ENCODE peak calls at places on chromosome 20, in five cellular contexts. K is coronary artery, L is natural killer cell, O is GM20000, H is neural crest cell. D is an unnamed sample.
A peak's percentile ranks its signal among the peaks of the same experiment; 100 is the strongest.

GRCh38 chr20:48142258-48142657 is 357.0 kb upstream of the SULF2 start:
- DNase-seq in O (no peak), L (no peak), H (no peak), K (no peak), D (no peak)

GRCh38 chr20:5670874-5671273 is 79.3 kb upstream of the SHLD1 start:
- DNase-seq in O (no peak), H (no peak), L (no peak), K (no peak), D (no peak)

GRCh38 chr20:49308875-49309274 is 31.0 kb upstream of the ZNFX1 start:
- DNase-seq in L (no peak), H (no peak), K (no peak), O (no peak), D (no peak)

GRCh38 chr20:28616354-28616753 is 2641.1 kb upstream of the DEFB115 start:
- DNase-seq in K (no peak), L (no peak), O (no peak), H (no peak), D (no peak)

GRCh38 chr20:62501801-62502495 is 26.2 kb upstream of the GATA5 start:
- DNase-seq in O (peak; percentile 78), L (no peak), K (no peak), H (no peak), D (no peak)

GRCh38 chr20:1033751-1034419 is 31.8 kb upstream of the RSPO4 start:
- DNase-seq in H (no peak), K (no peak), O (no peak), L (no peak), D (no peak)

GRCh38 chr20:49501917-49502316 is 19.4 kb upstream of the KCNB1 start:
- DNase-seq in O (no peak), K (no peak), H (no peak), L (no peak), D (no peak)

GRCh38 chr20:63054103-63054474 is 47.3 kb upstream of the BHLHE23 start:
- DNase-seq in H (no peak), K (no peak), O (no peak), L (no peak), D (no peak)

GRCh38 chr20:48146303-48146702 is 361.0 kb upstream of the SULF2 start:
- DNase-seq in H (no peak), O (no peak), K (no peak), L (no peak), D (no peak)

GRCh38 chr20:44648579-44648978 is 2.9 kb downstream of the ADA start:
- DNase-seq in H (no peak), K (no peak), L (no peak), O (no peak), D (no peak)

GRCh38 chr20:20768202-20768815 is 55.9 kb upstream of the RALGAPA2 start:
- DNase-seq in H (no peak), L (no peak), O (no peak), K (no peak), D (no peak)

GRCh38 chr20:48157970-48158369 is 372.7 kb upstream of the SULF2 start:
- DNase-seq in O (no peak), K (no peak), H (no peak), L (no peak), D (no peak)

GRCh38 chr20:8431538-8432434 is 299.7 kb downstream of the PLCB1 start:
- DNase-seq in L (no peak), H (no peak), O (no peak), K (no peak), D (no peak)

GRCh38 chr20:39294137-39294725 is 332.1 kb downstream of the DHX35 start:
- DNase-seq in L (no peak), H (no peak), K (no peak), O (no peak), D (no peak)

GRCh38 chr20:32945710-32946221 is 58.5 kb downstream of the SUN5 start:
- DNase-seq in L (no peak), O (peak; percentile 38), K (no peak), H (no peak), D (no peak)
- TF ChIP-seq CTCF in L (no peak), O (peak; percentile 21), K (no peak), H (peak; percentile 74), D (peak; percentile 63)

GRCh38 chr20:2693996-2694471 is 1.5 kb downstream of the EBF4 start:
- DNase-seq in L (no peak), H (no peak), K (no peak), O (no peak), D (no peak)
- TF ChIP-seq CTCF in L (no peak), H (no peak), K (no peak), O (no peak), D (no peak)

GRCh38 chr20:34829191-34829590 is 3.7 kb upstream of the NCOA6 start:
- DNase-seq in H (no peak), L (no peak), O (no peak), K (no peak), D (no peak)
- TF ChIP-seq CTCF in H (no peak), L (no peak), O (no peak), K (no peak), D (peak; percentile 9)

DNA sequence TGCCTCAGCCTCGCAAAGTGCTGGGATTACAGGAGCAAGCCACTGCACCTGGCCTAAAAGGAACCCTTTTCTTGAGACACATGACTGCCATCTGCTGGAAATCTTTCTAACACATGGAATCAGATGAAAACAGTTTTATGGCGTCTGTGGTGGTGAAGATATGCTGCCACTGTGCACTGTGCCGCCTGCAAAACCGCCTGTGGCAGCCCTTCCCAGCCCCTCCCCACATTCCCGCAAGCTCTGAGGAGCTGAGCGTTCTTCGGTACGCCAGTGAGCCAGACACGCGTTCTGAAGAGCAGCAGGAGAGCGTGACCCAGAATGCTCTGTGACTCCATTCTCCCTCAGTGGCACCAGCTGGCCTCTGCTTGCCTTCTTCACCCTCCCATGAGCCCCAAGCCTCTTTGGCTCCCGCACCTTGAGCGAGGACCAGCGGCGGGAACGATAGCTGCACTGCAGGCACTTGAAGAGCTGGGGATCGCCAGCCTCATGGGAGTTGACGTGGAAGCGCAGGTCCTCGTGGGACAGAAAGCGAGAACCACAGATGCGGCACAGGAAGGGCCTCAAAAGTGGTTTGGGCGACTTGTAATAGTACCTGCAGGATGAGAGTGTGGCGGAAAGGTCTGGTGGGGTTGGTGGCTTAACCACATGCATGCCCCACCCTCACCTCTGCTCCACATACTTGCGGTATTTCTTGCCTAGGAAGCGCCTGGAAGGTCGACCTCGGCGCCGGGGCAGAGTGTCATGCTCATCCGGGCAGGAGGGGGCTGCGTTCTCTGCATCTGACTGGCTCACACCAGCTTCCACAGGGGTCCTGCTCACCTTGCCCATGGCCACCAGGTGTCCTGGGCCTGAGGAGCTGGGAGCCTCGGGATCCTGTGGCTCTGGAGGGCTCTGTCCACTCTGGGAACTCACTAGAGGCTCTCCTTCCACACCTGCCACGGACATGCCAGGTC is 8.7 kb downstream of the ZNF335 start:
- DNase-seq in H (no peak), K (no peak), O (no peak), L (no peak), D (no peak)
- TF ChIP-seq CTCF in H (peak; percentile 58), K (no peak), O (no peak), L (peak; percentile 43), D (peak; percentile 46)

DNA sequence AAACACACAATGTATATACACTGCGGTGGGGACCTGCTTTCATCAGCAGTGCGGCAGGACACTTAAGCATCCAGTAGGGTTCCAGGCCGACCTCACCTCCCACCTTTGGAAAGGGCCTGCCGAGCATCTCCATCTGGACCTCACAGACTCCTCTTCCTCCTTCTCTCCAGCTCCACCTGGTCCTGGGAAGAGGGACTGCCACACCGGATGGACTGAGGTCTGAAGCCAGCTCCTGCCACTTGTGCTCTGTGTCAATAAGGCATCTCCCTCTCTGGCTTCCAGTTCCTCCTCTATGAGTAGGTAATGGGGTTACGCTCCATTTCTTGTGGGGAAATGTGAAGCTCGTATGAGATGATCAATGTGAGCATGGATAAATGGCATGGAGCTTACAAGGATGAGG is 19.1 kb upstream of the NNAT start:
- DNase-seq in H (no peak), O (no peak), K (no peak), L (no peak), D (no peak)
- TF ChIP-seq CTCF in H (no peak), O (no peak), K (no peak), L (no peak), D (no peak)

GRCh38 chr20:35715611-35716010 is 16.4 kb downstream of the ROMO1 start:
- DNase-seq in O (no peak), L (no peak), H (no peak), K (no peak), D (no peak)
- TF ChIP-seq CTCF in O (no peak), L (no peak), H (no peak), K (no peak), D (no peak)

DNA sequence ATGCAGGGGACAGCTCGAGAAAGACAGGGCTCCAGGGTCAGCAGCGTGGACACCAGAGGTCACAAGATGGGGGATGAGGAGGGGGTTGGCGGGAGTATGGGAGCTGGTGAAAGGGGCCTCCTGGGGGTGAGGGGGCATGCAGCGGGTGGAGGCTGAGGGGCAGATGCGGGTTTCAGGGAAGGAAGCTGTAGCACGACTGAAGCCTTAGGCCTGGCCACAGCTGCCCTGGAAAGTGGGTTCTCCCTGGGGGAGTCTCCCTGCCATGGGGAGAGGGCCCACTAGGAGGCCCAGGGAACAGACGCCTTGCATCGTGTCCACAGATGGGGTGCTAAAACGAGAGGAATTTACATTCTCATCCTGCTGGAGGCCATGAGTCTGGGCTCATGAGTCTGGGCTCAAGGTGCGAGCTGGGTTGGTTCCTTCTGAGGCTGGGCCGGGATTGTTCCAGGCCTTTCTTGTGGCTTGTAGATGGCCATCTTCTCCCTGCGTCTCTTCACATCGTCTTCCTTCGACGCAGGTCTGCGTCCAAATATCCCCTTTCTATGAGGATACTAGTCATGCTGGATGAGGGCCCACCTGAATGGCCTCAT is 18.0 kb downstream of the APCDD1L start:
- DNase-seq in O (no peak), H (no peak), L (no peak), K (no peak), D (no peak)
- TF ChIP-seq CTCF in O (no peak), H (no peak), L (no peak), K (no peak), D (no peak)

GRCh38 chr20:33576432-33576883 is 85.7 kb upstream of the C20orf144 start:
- DNase-seq in O (no peak), H (no peak), K (no peak), L (no peak), D (no peak)
- TF ChIP-seq CTCF in O (no peak), H (no peak), K (no peak), L (no peak), D (no peak)

GRCh38 chr20:25003002-25003401 is 10.5 kb upstream of the APMAP start:
- DNase-seq in H (no peak), L (no peak), K (no peak), O (no peak), D (no peak)

GRCh38 chr20:24998121-24998520 is 5.6 kb upstream of the APMAP start:
- DNase-seq in H (no peak), L (peak; percentile 9), K (peak; percentile 45), O (no peak), D (no peak)

GRCh38 chr20:24999568-24999967 is 7.0 kb upstream of the APMAP start:
- DNase-seq in H (no peak), O (no peak), K (peak; percentile 47), L (no peak), D (no peak)

GRCh38 chr20:24998631-24999445 is 6.3 kb upstream of the APMAP start:
- DNase-seq in K (peak; percentile 66), O (no peak), L (peak; percentile 3), H (no peak), D (no peak)

GRCh38 chr20:25000268-25000801 is 7.8 kb upstream of the APMAP start:
- DNase-seq in O (no peak), K (no peak), H (no peak), L (no peak), D (no peak)
- TF ChIP-seq CTCF in O (no peak), K (no peak), H (no peak), L (no peak), D (no peak)

GRCh38 chr20:58636983-58637421 is 14.1 kb upstream of the STX16 start:
- DNase-seq in O (no peak), K (no peak), L (no peak), H (no peak), D (no peak)
- TF ChIP-seq CTCF in O (no peak), K (no peak), L (no peak), H (peak; percentile 50), D (peak; percentile 33)

D was measured in progenitor cell of endocrine pancreas.